ENCODE peak calls at places on chromosomes 4 and X, in eight cellular contexts. O, V, R, X, F, H, Z and J are unnamed samples.

GRCh38 chrX:134758652-134759051 is 100.4 kb upstream of the PLAC1 start:
- DNase-seq in O (no peak), F (no peak), R (no peak), H (no peak), X (no peak), V (no peak), Z (no peak), J (no peak)

GRCh38 chr4:37043342-37043741 is 201.2 kb upstream of the NWD2 start:
- DNase-seq in Z (no peak), V (no peak), F (no peak), X (no peak), H (no peak), R (no peak), O (no peak), J (no peak)

GRCh38 chrX:7147431-7147977 is at the start of gene STS:
- DNase-seq in Z (peak), V (peak), F (no peak), R (peak), O (peak), H (peak), X (no peak), J (no peak)

GRCh38 chr4:186190456-186191265 is 706 bp upstream of the CYP4V2 start:
- DNase-seq in O (peak), H (peak), Z (no peak), R (no peak), F (no peak), V (peak), X (no peak), J (no peak)

GRCh38 chrX:24479924-24480722 is 15.0 kb downstream of the PDK3 start:
- DNase-seq in H (no peak), Z (no peak), O (peak), F (no peak), R (no peak), X (no peak), V (no peak), J (no peak)

GRCh38 chrX:112056886-112057285 is 25.7 kb downstream of the TRPC5 start:
- DNase-seq in V (no peak), F (no peak), Z (no peak), X (no peak), R (no peak), H (no peak), O (no peak), J (no peak)

GRCh38 chr4:13980317-13980716 is 352.8 kb upstream of the BOD1L1 start:
- DNase-seq in R (no peak), O (no peak), Z (no peak), F (no peak), H (no peak), V (peak), X (peak), J (no peak)

GRCh38 chrX:106894978-106895452 is 8.1 kb downstream of the RIPPLY1 start:
- DNase-seq in H (no peak), F (no peak), O (no peak), X (peak), V (peak), Z (no peak), R (no peak), J (no peak)

GRCh38 chrX:17597836-17598434 is 139.4 kb upstream of the SCML1 start:
- DNase-seq in R (peak), X (no peak), F (no peak), H (no peak), O (peak), V (peak), Z (peak), J (no peak)

GRCh38 chr4:159946983-159947645 is 844.2 kb downstream of the RAPGEF2 start:
- DNase-seq in V (peak), O (no peak), Z (no peak), R (no peak), H (no peak), X (peak), F (no peak), J (no peak)

DNA sequence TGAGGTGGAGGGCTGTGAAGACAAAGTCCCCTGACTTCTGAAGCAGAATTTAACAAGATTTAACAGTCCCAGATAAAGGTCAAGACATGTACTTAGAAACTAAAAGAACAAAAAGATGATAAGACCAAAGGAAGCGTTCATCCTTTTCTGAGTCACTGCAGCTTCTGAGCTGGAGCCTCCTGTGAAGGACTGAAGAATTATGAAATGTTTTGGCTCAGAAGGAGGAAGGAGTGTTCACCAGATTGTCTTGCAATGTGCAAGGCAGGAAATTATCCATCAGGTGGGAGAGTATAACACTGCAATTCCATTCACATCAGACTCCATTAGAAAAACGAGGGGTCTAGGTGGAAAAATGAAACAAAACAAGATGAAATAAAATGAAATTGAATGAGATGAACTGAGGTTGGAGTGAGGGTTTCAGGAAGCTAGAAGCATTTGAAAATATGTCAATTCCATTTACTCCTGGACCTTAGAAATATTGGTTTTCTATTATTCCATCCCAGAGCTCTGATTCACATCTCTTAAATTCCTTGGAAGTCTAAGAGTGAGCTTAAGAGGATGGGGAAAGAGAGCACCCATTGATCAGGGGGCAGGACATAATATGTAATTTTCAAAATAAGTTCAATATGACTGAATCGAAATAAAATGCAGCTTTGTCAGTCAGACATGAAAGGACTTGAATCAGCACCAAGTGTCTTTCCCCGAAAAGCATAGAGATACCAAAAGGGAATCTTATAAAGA is 186.1 kb upstream of the LNX1 start:
- DNase-seq in F (no peak), O (no peak), R (no peak), X (peak), Z (no peak), H (no peak), V (peak), J (no peak)
- TF ChIP-seq CTCF in F (no peak), O (no peak), R (no peak), X (no peak), Z (no peak), H (no peak), V (no peak), J (no peak)

GRCh38 chrX:47648376-47648775 is 2.0 kb downstream of the ELK1 start:
- DNase-seq in F (no peak), R (no peak), V (peak), X (no peak), H (no peak), Z (no peak), O (no peak), J (no peak)

GRCh38 chrX:47649302-47649701 is 1.1 kb downstream of the ELK1 start:
- DNase-seq in O (no peak), Z (no peak), X (no peak), R (no peak), V (peak), H (no peak), F (no peak), J (no peak)

GRCh38 chrX:47651043-47651905 is 911 bp upstream of the ELK1 start:
- DNase-seq in V (no peak), R (no peak), F (no peak), Z (no peak), X (no peak), O (no peak), H (no peak), J (no peak)

GRCh38 chrX:47649781-47650163 is 591 bp downstream of the ELK1 start:
- DNase-seq in V (no peak), X (no peak), R (no peak), Z (no peak), F (no peak), H (no peak), O (no peak), J (no peak)

GRCh38 chrX:47650164-47651042 is at the start of gene ELK1:
- DNase-seq in F (peak), Z (peak), X (peak), O (peak), R (peak), V (peak), H (peak), J (peak)
- TF ChIP-seq CTCF in F (no peak), Z (no peak), X (no peak), O (no peak), R (no peak), V (no peak), H (no peak), J (no peak)

GRCh38 chr4:112633477-112634235 is 3.1 kb downstream of the ZGRF1 start:
- DNase-seq in Z (no peak), H (no peak), V (peak), F (no peak), R (no peak), O (no peak), X (no peak), J (no peak)
- TF ChIP-seq CTCF in Z (no peak), H (peak), V (peak), F (peak), R (no peak), O (peak), X (peak), J (peak)

GRCh38 chr4:123090886-123091285 is 168.5 kb upstream of the NUDT6 start:
- DNase-seq in X (no peak), H (no peak), V (no peak), F (no peak), Z (no peak), O (no peak), R (no peak), J (no peak)

GRCh38 chr4:123092603-123093002 is 170.2 kb upstream of the NUDT6 start:
- DNase-seq in R (no peak), F (no peak), V (no peak), X (no peak), Z (no peak), O (no peak), H (peak), J (no peak)

GRCh38 chr4:123093247-123093646 is 170.8 kb upstream of the NUDT6 start:
- DNase-seq in O (no peak), H (no peak), R (no peak), F (no peak), V (no peak), Z (no peak), X (no peak), J (no peak)

DNA sequence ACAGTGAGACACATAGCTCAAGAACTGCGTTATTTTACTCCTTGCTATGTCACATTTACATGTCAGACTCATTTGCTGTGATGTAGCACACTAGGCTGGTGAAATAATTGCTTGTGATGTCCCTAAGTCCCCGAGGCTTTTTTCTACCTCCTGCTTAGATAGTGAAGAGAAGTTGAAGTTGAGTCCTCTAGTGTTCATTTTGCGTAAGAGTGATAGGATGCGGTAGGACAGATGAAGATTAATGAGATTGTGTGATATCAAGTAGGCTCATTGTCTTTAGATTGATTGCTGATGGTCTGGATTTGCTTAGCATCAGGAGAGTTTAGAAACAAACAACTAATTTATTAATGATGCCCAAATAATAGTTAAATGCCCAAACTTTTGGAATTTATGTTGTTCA is 173.6 kb upstream of the NUDT6 start:
- DNase-seq in X (no peak), R (no peak), H (no peak), V (peak), F (no peak), O (no peak), Z (no peak), J (no peak)
- TF ChIP-seq CTCF in X (peak), R (no peak), H (peak), V (peak), F (no peak), O (no peak), Z (no peak), J (no peak)

DNA sequence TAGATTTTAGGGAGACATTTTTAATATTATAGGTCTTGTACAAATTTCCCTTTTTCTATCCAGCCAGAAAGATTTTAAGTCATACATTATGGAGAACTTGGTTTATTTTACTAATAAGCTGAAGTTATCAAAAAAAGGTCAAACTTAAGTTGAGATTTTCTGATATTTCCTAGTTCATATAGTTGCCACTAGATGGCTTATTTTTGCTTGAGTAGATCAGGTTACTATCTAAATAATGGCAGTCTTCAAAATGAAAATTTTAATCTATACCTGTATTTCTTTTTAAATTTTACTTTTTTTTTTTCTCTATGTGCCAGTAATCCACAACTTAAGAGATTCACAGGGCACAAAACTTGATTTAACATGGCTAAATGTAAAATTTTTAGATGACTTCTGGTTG is 52.3 kb downstream of the USP9X start:
- DNase-seq in R (no peak), V (no peak), Z (no peak), H (no peak), O (no peak), F (no peak), X (no peak), J (no peak)
- TF ChIP-seq CTCF in R (no peak), V (peak), Z (no peak), H (peak), O (no peak), F (no peak), X (peak), J (peak)